ENCODE peak calls at places on chromosomes 16 and 17, in seven cellular contexts. One of them, this sample, is unnamed.

GRCh38 chr16:2799852-2800226 is 1.6 kb downstream of the PRSS41 start:
- DNase-seq in Panc1: peak; percentile 60
- DNase-seq in A673: no peak
- DNase-seq in HS-27A: no peak
- DNase-seq in H7: no peak
- DNase-seq in NCI-H82: peak; percentile 32
- DNase-seq in ACHN: no peak
- DNase-seq in this sample: no peak

GRCh38 chr17:69551212-69552010 is 136.9 kb downstream of the MAP2K6 start:
- DNase-seq in Panc1: no peak
- DNase-seq in A673: no peak
- DNase-seq in HS-27A: no peak
- DNase-seq in H7: no peak
- DNase-seq in NCI-H82: no peak
- DNase-seq in ACHN: no peak
- DNase-seq in this sample: no peak

GRCh38 chr16:31700200-31700529 is 172.5 kb downstream of the AHSP start:
- DNase-seq in Panc1: no peak
- DNase-seq in A673: no peak
- DNase-seq in HS-27A: no peak
- DNase-seq in H7: no peak
- DNase-seq in NCI-H82: peak; percentile 89
- DNase-seq in ACHN: no peak
- DNase-seq in this sample: peak; percentile 93

GRCh38 chr16:82091225-82091624 is 56.2 kb downstream of the HSD17B2 start:
- DNase-seq in Panc1: no peak
- DNase-seq in A673: no peak
- DNase-seq in HS-27A: peak; percentile 29
- DNase-seq in H7: no peak
- DNase-seq in NCI-H82: peak; percentile 33
- DNase-seq in ACHN: peak; percentile 30
- DNase-seq in this sample: no peak

GRCh38 chr17:66602659-66603363 is 232.1 kb upstream of the CACNG5 start:
- DNase-seq in Panc1: no peak
- DNase-seq in A673: no peak
- DNase-seq in HS-27A: no peak
- DNase-seq in H7: peak; percentile 15
- DNase-seq in NCI-H82: no peak
- DNase-seq in ACHN: no peak
- DNase-seq in this sample: no peak

GRCh38 chr16:1745181-1745899 is 26.0 kb downstream of the NME3 start:
- DNase-seq in Panc1: no peak
- DNase-seq in A673: no peak
- DNase-seq in HS-27A: peak; percentile 29
- DNase-seq in H7: no peak
- DNase-seq in NCI-H82: no peak
- DNase-seq in ACHN: no peak
- DNase-seq in this sample: peak; percentile 12

GRCh38 chr17:1783271-1783670 is 21.4 kb downstream of the SERPINF1 start:
- DNase-seq in Panc1: no peak
- DNase-seq in A673: no peak
- DNase-seq in HS-27A: no peak
- DNase-seq in H7: no peak
- DNase-seq in NCI-H82: no peak
- DNase-seq in ACHN: no peak
- DNase-seq in this sample: no peak

GRCh38 chr16:9311303-9311954 is 220.0 kb downstream of the HAPSTR1 start:
- DNase-seq in Panc1: no peak
- DNase-seq in A673: peak; percentile 54
- DNase-seq in HS-27A: no peak
- DNase-seq in H7: peak; percentile 47
- DNase-seq in NCI-H82: peak; percentile 79
- DNase-seq in ACHN: no peak
- DNase-seq in this sample: peak; percentile 70

GRCh38 chr16:19745286-19746018 is 27.4 kb downstream of the IQCK start:
- DNase-seq in Panc1: no peak
- DNase-seq in A673: no peak
- DNase-seq in HS-27A: no peak
- DNase-seq in H7: no peak
- DNase-seq in NCI-H82: no peak
- DNase-seq in ACHN: no peak
- DNase-seq in this sample: no peak

GRCh38 chr17:64148017-64148631 is 18.2 kb upstream of the ERN1 start:
- DNase-seq in Panc1: no peak
- DNase-seq in A673: peak; percentile 41
- DNase-seq in HS-27A: no peak
- DNase-seq in H7: peak; percentile 49
- DNase-seq in NCI-H82: peak; percentile 96
- DNase-seq in ACHN: no peak
- DNase-seq in this sample: no peak

GRCh38 chr16:49488740-49489525 is 115.3 kb downstream of the C16orf78 start:
- DNase-seq in Panc1: no peak
- DNase-seq in A673: no peak
- DNase-seq in HS-27A: no peak
- DNase-seq in H7: no peak
- DNase-seq in NCI-H82: no peak
- DNase-seq in ACHN: no peak
- DNase-seq in this sample: no peak

GRCh38 chr16:22250522-22250921 is 44.4 kb downstream of the EEF2K start:
- DNase-seq in Panc1: no peak
- DNase-seq in A673: no peak
- DNase-seq in HS-27A: no peak
- DNase-seq in H7: no peak
- DNase-seq in NCI-H82: no peak
- DNase-seq in ACHN: no peak
- DNase-seq in this sample: no peak

GRCh38 chr16:51391798-51392511 is 240.9 kb upstream of the SALL1 start:
- DNase-seq in Panc1: no peak
- DNase-seq in A673: peak; percentile 28
- DNase-seq in HS-27A: no peak
- DNase-seq in H7: peak; percentile 67
- DNase-seq in NCI-H82: no peak
- DNase-seq in ACHN: no peak
- DNase-seq in this sample: peak; percentile 70

GRCh38 chr17:7851438-7852261 is 3.2 kb upstream of the TMEM88 start:
- DNase-seq in Panc1: no peak
- DNase-seq in A673: peak; percentile 90
- DNase-seq in HS-27A: no peak
- DNase-seq in H7: peak; percentile 97
- DNase-seq in NCI-H82: peak; percentile 97
- DNase-seq in ACHN: peak; percentile 90
- DNase-seq in this sample: peak; percentile 86

GRCh38 chr17:72187544-72187943 is 66.7 kb downstream of the SOX9 start:
- DNase-seq in Panc1: no peak
- DNase-seq in A673: no peak
- DNase-seq in HS-27A: no peak
- DNase-seq in H7: no peak
- DNase-seq in NCI-H82: no peak
- DNase-seq in ACHN: no peak
- DNase-seq in this sample: no peak

GRCh38 chr16:85208181-85208580 is 95.9 kb upstream of the CIBAR2 start:
- DNase-seq in Panc1: no peak
- DNase-seq in A673: no peak
- DNase-seq in HS-27A: no peak
- DNase-seq in H7: no peak
- DNase-seq in NCI-H82: no peak
- DNase-seq in ACHN: no peak
- DNase-seq in this sample: no peak

GRCh38 chr17:47120521-47121095 is 68.5 kb downstream of the CDC27 start:
- DNase-seq in Panc1: no peak
- DNase-seq in A673: no peak
- DNase-seq in HS-27A: no peak
- DNase-seq in H7: no peak
- DNase-seq in NCI-H82: no peak
- DNase-seq in ACHN: no peak
- DNase-seq in this sample: no peak

GRCh38 chr16:85104821-85105391 is 7.4 kb downstream of the CIBAR2 start:
- DNase-seq in Panc1: no peak
- DNase-seq in A673: no peak
- DNase-seq in HS-27A: no peak
- DNase-seq in H7: no peak
- DNase-seq in NCI-H82: no peak
- DNase-seq in ACHN: no peak
- DNase-seq in this sample: no peak

GRCh38 chr17:64580384-64581307 is 73.9 kb downstream of the CEP95 start:
- DNase-seq in Panc1: no peak
- DNase-seq in A673: no peak
- DNase-seq in HS-27A: no peak
- DNase-seq in H7: no peak
- DNase-seq in NCI-H82: no peak
- DNase-seq in ACHN: no peak
- DNase-seq in this sample: no peak

This sample was measured in iPS-NIHi11.